ENCODE peak calls at places on chromosomes 13 and 19, in nine cellular contexts. Y is CD8-positive, alpha-beta T cell; U is adrenal gland; A is activated T-cell treated with anti-CD3 and anti-CD28 coated beads, Interleukin-2, amount 50 U/mL, for 24 hours; P is Right ventricle myocardium superior; T is HS-5; N is RWPE1; E is NCI-H446 treated with DMSO at 0.1 percent for 48 hours; W is breast epithelium. B is an unnamed sample.

GRCh38 chr13:42992585-42993122 is 613 bp upstream of the EPSTI1 start:
- DNase-seq in Y (no peak), U (no peak), A (no peak), P (no peak), T (no peak), N (no peak), E (no peak), W (no peak), B (peak; percentile 73)

GRCh38 chr13:39232401-39232980 is 194.2 kb downstream of the NHLRC3 start:
- DNase-seq in Y (no peak), U (no peak), A (no peak), P (no peak), T (no peak), N (no peak), E (no peak), W (no peak), B (no peak)

GRCh38 chr13:96652506-96652905 is 341.8 kb downstream of the OXGR1 start:
- DNase-seq in Y (no peak), U (no peak), A (no peak), P (no peak), T (no peak), N (no peak), E (no peak), W (no peak), B (no peak)

GRCh38 chr13:59837101-59837500 is 326.6 kb downstream of the DIAPH3 start:
- DNase-seq in Y (no peak), U (no peak), A (no peak), P (no peak), T (no peak), N (no peak), E (no peak), W (no peak), B (no peak)

GRCh38 chr13:99371956-99372355 is 64.8 kb upstream of the GPR183 start:
- DNase-seq in Y (peak; percentile 72), U (no peak), A (peak; percentile 59), P (no peak), T (no peak), N (no peak), E (no peak), W (no peak), B (peak; percentile 63)

GRCh38 chr13:85076343-85076742 is 722.9 kb downstream of the SLITRK6 start:
- DNase-seq in Y (no peak), U (no peak), A (no peak), P (no peak), T (no peak), N (no peak), E (no peak), W (no peak), B (no peak)

GRCh38 chr19:38977445-38978314 is 2.1 kb upstream of the FBXO17 start:
- DNase-seq in Y (no peak), U (no peak), A (peak; percentile 50), P (no peak), T (no peak), N (no peak), E (no peak), W (no peak), B (no peak)

GRCh38 chr13:105202384-105202783 is 1333.1 kb downstream of the EFNB2 start:
- DNase-seq in Y (no peak), U (peak; percentile 13), A (no peak), P (no peak), T (no peak), N (no peak), E (peak; percentile 26), W (no peak), B (no peak)

GRCh38 chr19:28966737-28967401 is 246.1 kb downstream of the UQCRFS1 start:
- DNase-seq in Y (no peak), U (no peak), A (no peak), P (no peak), T (no peak), N (no peak), E (no peak), W (no peak), B (no peak)

B was measured in naive thymus-derived CD4-positive, alpha-beta T cell.